ENCODE peak calls at places on chromosomes 4 and X, in four cellular contexts. One of them, this sample, is unnamed. For H3K27me3, the result is how much of the 10 kb centered on the place peaks cover.

GRCh38 chr4:38237139-38237538 is 276.9 kb downstream of the PTTG2 start:
- DNase-seq in breast epithelium: no peak
- DNase-seq in PC-9: peak
- DNase-seq in bronchial epithelial cell: peak
- DNase-seq in this sample: no peak

GRCh38 chr4:178462710-178463109 is 1020.5 kb upstream of the AGA start:
- DNase-seq in breast epithelium: no peak
- DNase-seq in bronchial epithelial cell: no peak
- DNase-seq in PC-9: no peak
- DNase-seq in this sample: no peak

GRCh38 chrX:23373129-23373804 is 38.6 kb downstream of the PTCHD1 start:
- DNase-seq in PC-9: no peak
- DNase-seq in breast epithelium: no peak
- DNase-seq in bronchial epithelial cell: peak
- DNase-seq in this sample: no peak

GRCh38 chr4:103923551-103923950 is 203.8 kb upstream of the TACR3 start:
- DNase-seq in bronchial epithelial cell: no peak
- DNase-seq in breast epithelium: no peak
- DNase-seq in PC-9: no peak
- DNase-seq in this sample: no peak

GRCh38 chr4:77582151-77582550 is 23.5 kb upstream of the CXCL13 start:
- DNase-seq in breast epithelium: no peak
- DNase-seq in bronchial epithelial cell: no peak
- DNase-seq in PC-9: no peak
- DNase-seq in this sample: no peak

GRCh38 chr4:22667332-22667731 is 25.4 kb upstream of the GBA3 start:
- DNase-seq in bronchial epithelial cell: no peak
- DNase-seq in breast epithelium: no peak
- DNase-seq in PC-9: no peak
- DNase-seq in this sample: no peak

GRCh38 chr4:40550900-40551546 is 78.6 kb downstream of the RBM47 start:
- DNase-seq in breast epithelium: no peak
- DNase-seq in bronchial epithelial cell: peak
- DNase-seq in PC-9: peak
- DNase-seq in this sample: no peak

GRCh38 chr4:158667651-158668198 is 4.0 kb downstream of the C4orf46 start:
- DNase-seq in PC-9: peak
- DNase-seq in breast epithelium: no peak
- DNase-seq in bronchial epithelial cell: peak
- DNase-seq in this sample: no peak

DNA sequence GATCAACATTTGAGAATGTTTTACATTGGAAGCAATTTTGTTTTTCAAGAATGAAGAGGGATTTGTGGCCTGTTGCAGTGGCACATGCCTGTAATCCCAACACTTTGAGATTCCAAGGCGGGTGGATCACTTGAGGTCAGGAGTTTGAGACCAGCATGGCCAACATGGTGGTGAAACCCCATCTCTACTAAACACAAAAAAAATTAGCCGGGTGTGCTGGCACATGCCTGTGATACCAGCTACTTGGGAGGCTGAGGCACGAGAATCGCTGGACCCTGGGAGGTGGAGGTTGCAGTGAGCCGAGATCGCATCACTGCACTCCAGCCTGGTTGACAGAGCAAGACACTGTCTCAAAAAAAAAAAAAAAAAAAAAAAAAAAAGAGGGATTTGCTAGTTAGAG is 127.8 kb downstream of the RPA4 start:
- DNase-seq in PC-9: no peak
- DNase-seq in breast epithelium: no peak
- DNase-seq in bronchial epithelial cell: no peak
- DNase-seq in this sample: no peak
- H3K27me3 ChIP-seq in PC-9: under half
- H3K27me3 ChIP-seq in breast epithelium: under half
- H3K27me3 ChIP-seq in bronchial epithelial cell: under half
- H3K27me3 ChIP-seq in this sample: under half

GRCh38 chr4:99640676-99641075 is 17.0 kb downstream of the C4orf54 start:
- DNase-seq in breast epithelium: no peak
- DNase-seq in PC-9: no peak
- DNase-seq in bronchial epithelial cell: no peak
- DNase-seq in this sample: no peak

GRCh38 chr4:99645638-99646037 is 12.0 kb downstream of the C4orf54 start:
- DNase-seq in breast epithelium: no peak
- DNase-seq in PC-9: no peak
- DNase-seq in bronchial epithelial cell: no peak
- DNase-seq in this sample: no peak

GRCh38 chr4:99644453-99644852 is 13.2 kb downstream of the C4orf54 start:
- DNase-seq in PC-9: no peak
- DNase-seq in breast epithelium: no peak
- DNase-seq in bronchial epithelial cell: no peak
- DNase-seq in this sample: no peak

GRCh38 chr4:99645036-99645435 is 12.6 kb downstream of the C4orf54 start:
- DNase-seq in breast epithelium: no peak
- DNase-seq in bronchial epithelial cell: no peak
- DNase-seq in PC-9: no peak
- DNase-seq in this sample: no peak

GRCh38 chr4:99642725-99643489 is 14.7 kb downstream of the C4orf54 start:
- DNase-seq in breast epithelium: no peak
- DNase-seq in bronchial epithelial cell: no peak
- DNase-seq in PC-9: no peak
- DNase-seq in this sample: no peak
- H3K27me3 ChIP-seq in breast epithelium: under half
- H3K27me3 ChIP-seq in bronchial epithelial cell: under half
- H3K27me3 ChIP-seq in PC-9: under half
- H3K27me3 ChIP-seq in this sample: under half

GRCh38 chrX:10617964-10618342 is 2.4 kb downstream of the MID1 start:
- DNase-seq in PC-9: peak
- DNase-seq in breast epithelium: no peak
- DNase-seq in bronchial epithelial cell: peak
- DNase-seq in this sample: no peak
- H3K27me3 ChIP-seq in PC-9: under half
- H3K27me3 ChIP-seq in breast epithelium: under half
- H3K27me3 ChIP-seq in bronchial epithelial cell: under half
- H3K27me3 ChIP-seq in this sample: under half

GRCh38 chrX:141989802-141990201 is 86.1 kb downstream of the MAGEC1 start:
- DNase-seq in bronchial epithelial cell: no peak
- DNase-seq in PC-9: peak
- DNase-seq in breast epithelium: no peak
- DNase-seq in this sample: no peak
- H3K27me3 ChIP-seq in bronchial epithelial cell: under half
- H3K27me3 ChIP-seq in PC-9: under half
- H3K27me3 ChIP-seq in breast epithelium: under half
- H3K27me3 ChIP-seq in this sample: under half

GRCh38 chr4:102533348-102533747 is 32.2 kb downstream of the NFKB1 start:
- DNase-seq in PC-9: no peak
- DNase-seq in bronchial epithelial cell: no peak
- DNase-seq in breast epithelium: no peak
- DNase-seq in this sample: no peak
- H3K27me3 ChIP-seq in PC-9: under half
- H3K27me3 ChIP-seq in bronchial epithelial cell: under half
- H3K27me3 ChIP-seq in breast epithelium: under half
- H3K27me3 ChIP-seq in this sample: under half

GRCh38 chrX:97728225-97728624 is 844.5 kb downstream of the RPA4 start:
- DNase-seq in bronchial epithelial cell: no peak
- DNase-seq in breast epithelium: no peak
- DNase-seq in PC-9: no peak
- DNase-seq in this sample: no peak
- H3K27me3 ChIP-seq in bronchial epithelial cell: under half
- H3K27me3 ChIP-seq in breast epithelium: under half
- H3K27me3 ChIP-seq in PC-9: under half
- H3K27me3 ChIP-seq in this sample: under half

This sample was measured in vagina.